ENCODE peak calls at places on chromosomes 4 and X, in five cellular contexts. G, J, R, K and F are unnamed samples.

GRCh38 chr4:163191999-163192398 is 25.3 kb upstream of the NAF1 start:
- DNase-seq in G (no peak), R (no peak), J (no peak), K (no peak), F (peak)

GRCh38 chr4:7487998-7488671 is 53.4 kb upstream of the PSAPL1 start:
- DNase-seq in J (no peak), R (no peak), K (no peak), G (no peak), F (no peak)

GRCh38 chr4:160180206-160180605 is 1077.3 kb downstream of the RAPGEF2 start:
- DNase-seq in K (no peak), G (no peak), J (peak), R (no peak), F (peak)

GRCh38 chr4:48570646-48571220 is 80.7 kb downstream of the ZAR1 start:
- DNase-seq in R (no peak), J (peak), K (no peak), G (peak), F (peak)

GRCh38 chrX:75365243-75365975 is 91.5 kb downstream of the UPRT start:
- DNase-seq in G (no peak), R (no peak), J (peak), K (no peak), F (no peak)

GRCh38 chrX:23844502-23845138 is 61.6 kb downstream of the SAT1 start:
- DNase-seq in G (peak), R (no peak), J (peak), K (peak), F (peak)

GRCh38 chr4:108821056-108821925 is 58.4 kb upstream of the ETNPPL start:
- DNase-seq in R (no peak), K (no peak), J (peak), G (no peak), F (no peak)

GRCh38 chrX:18650662-18651061 is 21.2 kb downstream of the RS1 start:
- DNase-seq in K (no peak), G (no peak), J (no peak), R (no peak), F (no peak)

GRCh38 chr4:8683462-8683861 is 90.9 kb downstream of the CPZ start:
- DNase-seq in J (no peak), R (no peak), G (no peak), K (no peak), F (no peak)

GRCh38 chr4:16524911-16525574 is 298.8 kb upstream of the TAPT1 start:
- DNase-seq in K (no peak), R (no peak), G (peak), J (peak), F (peak)

DNA sequence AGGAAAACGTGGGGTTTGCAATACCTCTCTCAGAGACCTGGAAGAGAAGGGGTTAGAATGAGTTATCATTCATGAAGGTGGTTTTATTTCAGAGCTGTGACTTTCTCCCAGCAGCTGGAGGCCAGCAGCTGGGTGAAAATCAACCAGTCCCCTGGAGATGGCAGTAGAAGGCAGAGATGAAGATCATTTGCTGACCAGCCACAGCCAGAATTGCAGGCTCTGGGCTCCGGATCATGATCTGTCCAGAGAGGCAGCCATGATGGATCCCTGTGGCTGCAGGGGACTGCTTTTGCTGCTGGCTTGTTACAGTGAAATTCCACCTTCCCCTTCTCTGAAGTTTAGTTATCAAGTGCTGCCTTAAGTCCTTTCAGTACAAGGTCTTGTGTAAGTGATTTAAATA is 46.9 kb upstream of the TAB3 start:
- DNase-seq in K (peak), G (peak), J (no peak), R (no peak), F (peak)
- TF ChIP-seq CTCF in K (no peak), G (peak), J (no peak), R (no peak), F (peak)

GRCh38 chr4:6231663-6232165 is 31.4 kb upstream of the JAKMIP1 start:
- DNase-seq in G (no peak), R (no peak), K (no peak), J (no peak), F (no peak)
- H3K4me3 ChIP-seq in G (no peak), R (no peak), K (no peak), J (no peak), F (no peak)

GRCh38 chr4:40840985-40841571 is 91.3 kb downstream of the NSUN7 start:
- DNase-seq in K (peak), R (peak), G (peak), J (peak), F (peak)
- TF ChIP-seq CTCF in K (peak), R (peak), G (peak), J (peak), F (peak)

GRCh38 chrX:37776987-37777325 is 2.9 kb upstream of the CYBB start:
- DNase-seq in G (no peak), K (no peak), J (no peak), R (no peak), F (no peak)

GRCh38 chrX:37776283-37776986 is 3.4 kb upstream of the CYBB start:
- DNase-seq in R (no peak), K (no peak), G (no peak), J (no peak), F (no peak)

GRCh38 chrX:37781808-37782207 is 1.9 kb downstream of the CYBB start:
- DNase-seq in G (no peak), J (no peak), R (no peak), K (no peak), F (no peak)

GRCh38 chrX:37783284-37783683 is 3.4 kb downstream of the CYBB start:
- DNase-seq in K (no peak), R (no peak), J (no peak), G (no peak), F (no peak)

GRCh38 chrX:37779857-37780256 is at the start of gene CYBB:
- DNase-seq in R (no peak), J (no peak), G (no peak), K (no peak), F (no peak)
- H3K4me3 ChIP-seq in R (no peak), J (no peak), G (no peak), K (no peak), F (no peak)

DNA sequence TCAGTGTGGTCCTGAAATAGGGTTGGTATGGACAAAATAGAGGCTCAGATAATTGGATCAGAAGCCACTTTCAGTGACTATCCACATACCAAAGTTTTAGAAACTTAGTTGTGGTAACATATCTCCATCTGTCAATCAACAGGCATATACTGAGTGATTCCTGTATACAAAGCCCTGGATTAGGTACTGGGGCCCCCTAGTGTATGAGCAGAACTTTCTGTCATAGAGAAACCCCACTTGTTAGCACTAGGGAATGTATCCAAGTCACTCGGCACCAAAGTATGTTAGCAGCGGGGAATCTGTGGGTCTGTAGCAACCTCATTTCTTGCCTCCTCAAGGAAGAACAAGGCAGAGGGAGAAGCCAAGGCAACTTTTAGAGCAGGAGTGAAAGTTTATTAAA is 50.7 kb downstream of the MAP7D3 start:
- DNase-seq in K (no peak), G (peak), R (no peak), J (peak), F (no peak)
- TF ChIP-seq CTCF in K (no peak), G (peak), R (no peak), J (peak), F (peak)

GRCh38 chrX:40092808-40093435 is 4.8 kb downstream of the BCOR start:
- DNase-seq in K (no peak), R (no peak), G (no peak), J (no peak), F (no peak)

GRCh38 chrX:40094041-40094899 is 3.5 kb downstream of the BCOR start:
- DNase-seq in J (no peak), G (peak), K (no peak), R (no peak), F (no peak)

GRCh38 chrX:40094900-40095587 is 2.7 kb downstream of the BCOR start:
- DNase-seq in J (no peak), G (no peak), R (no peak), K (no peak), F (no peak)

GRCh38 chrX:40091691-40092421 is 5.9 kb downstream of the BCOR start:
- DNase-seq in R (no peak), J (no peak), K (no peak), G (no peak), F (no peak)

DNA sequence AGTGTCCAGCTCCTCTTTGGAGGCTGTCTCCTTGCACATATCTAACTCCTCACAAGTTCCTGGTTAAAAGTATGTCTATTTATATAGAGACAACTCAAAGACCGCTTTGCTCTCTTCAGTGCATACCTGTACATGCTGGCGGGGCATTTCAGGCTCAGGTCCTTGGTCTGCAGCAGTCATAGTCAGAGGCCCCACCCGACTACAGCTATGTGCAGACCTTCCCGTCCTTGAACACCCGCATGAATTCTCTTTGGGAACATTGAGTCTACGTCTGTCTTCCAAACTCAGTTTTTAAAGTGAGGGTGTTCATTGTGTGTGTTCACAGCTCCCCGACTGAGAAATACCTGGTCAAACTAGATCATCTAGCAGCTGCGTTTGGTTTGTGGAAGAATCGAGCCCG is 4.2 kb downstream of the BCOR start:
- DNase-seq in K (no peak), J (no peak), G (no peak), R (no peak), F (no peak)
- H3K4me3 ChIP-seq in K (peak), J (no peak), G (peak), R (no peak), F (peak)

GRCh38 chr4:68076194-68076593 is 53.5 kb downstream of the TMPRSS11F start:
- DNase-seq in R (no peak), K (no peak), J (no peak), G (no peak), F (no peak)
- TF ChIP-seq CTCF in R (no peak), K (no peak), J (no peak), G (no peak), F (no peak)